ENCODE peak calls at places on chromosomes 6 and 20, in nine cellular contexts. R, W, S, E, Z, B, Y, U and F are unnamed samples.

GRCh38 chr6:87799651-87800050 is 97.6 kb upstream of the AKIRIN2 start:
- DNase-seq in U (no peak), W (no peak), R (no peak), B (no peak), Z (no peak), S (no peak), Y (no peak), E (no peak), F (no peak)

GRCh38 chr6:112061605-112062004 is 7.7 kb downstream of the CCN6 start:
- DNase-seq in W (no peak), S (no peak), Y (no peak), Z (no peak), U (no peak), B (no peak), R (no peak), E (no peak), F (no peak)

GRCh38 chr20:38673731-38674177 is 50.5 kb upstream of the SLC32A1 start:
- DNase-seq in B (no peak), U (no peak), S (no peak), Y (peak; percentile 61), W (no peak), R (peak; percentile 39), E (no peak), Z (no peak), F (no peak)

GRCh38 chr6:137451926-137452325 is 42.3 kb downstream of the OLIG3 start:
- DNase-seq in S (no peak), Y (no peak), R (peak; percentile 26), U (no peak), B (no peak), W (no peak), Z (no peak), E (no peak), F (no peak)

GRCh38 chr20:4007383-4008025 is 7.9 kb downstream of the RNF24 start:
- DNase-seq in Y (no peak), B (no peak), W (no peak), R (no peak), Z (no peak), S (no peak), E (no peak), U (no peak), F (no peak)

GRCh38 chr20:1177680-1178079 is 7.1 kb downstream of the TMEM74B start:
- DNase-seq in Y (peak; percentile 44), S (peak; percentile 64), U (no peak), E (no peak), Z (no peak), W (no peak), B (peak; percentile 21), R (no peak), F (no peak)

GRCh38 chr20:23222531-23223200 is 127.9 kb upstream of the NXT1 start:
- DNase-seq in U (no peak), W (no peak), S (no peak), R (no peak), Z (no peak), E (no peak), B (no peak), Y (no peak), F (no peak)

GRCh38 chr20:62143118-62143975 is at the start of the genes PSMA7 and SS18L1:
- DNase-seq in Y (peak; percentile 97), E (peak; percentile 82), S (peak; percentile 84), Z (peak; percentile 89), B (peak; percentile 50), W (peak; percentile 78), U (peak; percentile 90), R (peak; percentile 81), F (no peak)

GRCh38 chr6:82589509-82590206 is 226.0 kb downstream of the TPBG start:
- DNase-seq in W (no peak), E (no peak), U (no peak), R (peak; percentile 3), Y (peak; percentile 20), Z (no peak), B (peak; percentile 70), S (peak; percentile 3), F (no peak)

GRCh38 chr6:29834564-29835436 is 7.2 kb downstream of the HLA-G start:
- DNase-seq in E (no peak), B (no peak), Y (peak; percentile 41), S (no peak), Z (peak; percentile 38), U (no peak), R (peak; percentile 8), W (no peak), F (no peak)

GRCh38 chr20:309841-310644 is 12.7 kb downstream of the ZCCHC3 start:
- DNase-seq in Y (peak; percentile 97), E (peak; percentile 85), W (no peak), B (no peak), U (peak; percentile 95), Z (peak; percentile 90), R (peak; percentile 99), S (peak; percentile 96), F (no peak)

GRCh38 chr20:48656661-48657211 is 171.1 kb downstream of the PREX1 start:
- DNase-seq in Z (peak; percentile 41), B (peak; percentile 10), U (no peak), E (no peak), W (no peak), R (no peak), Y (peak; percentile 55), S (peak; percentile 66), F (no peak)

GRCh38 chr6:141451508-141452353 is 681.0 kb upstream of the GJE1 start:
- DNase-seq in S (no peak), B (peak; percentile 3), E (no peak), Y (no peak), Z (no peak), R (peak; percentile 50), W (no peak), U (no peak), F (peak; percentile 43)

GRCh38 chr6:90458353-90459224 is 128.3 kb downstream of the MAP3K7 start:
- DNase-seq in B (no peak), R (no peak), E (no peak), U (no peak), S (no peak), W (no peak), Z (no peak), Y (no peak), F (no peak)

GRCh38 chr20:49914310-49915117 is 815 bp downstream of the SPATA2 start:
- DNase-seq in B (no peak), Z (no peak), U (no peak), W (no peak), E (no peak), Y (no peak), S (no peak), R (peak; percentile 29), F (no peak)

GRCh38 chr6:149716181-149716580 is 1.7 kb downstream of the LATS1 start:
- DNase-seq in Z (peak; percentile 7), U (no peak), R (no peak), S (no peak), B (no peak), W (no peak), Y (no peak), E (no peak), F (no peak)

GRCh38 chr6:43772571-43773049 is 2.6 kb downstream of the VEGFA start:
- DNase-seq in E (no peak), U (no peak), W (no peak), Y (peak; percentile 58), R (peak; percentile 31), Z (peak; percentile 51), S (peak; percentile 49), B (no peak), F (no peak)

GRCh38 chr6:180295-180694 is 112.0 kb upstream of the DUSP22 start:
- DNase-seq in R (no peak), B (no peak), E (no peak), W (no peak), U (no peak), S (no peak), Z (no peak), Y (no peak), F (no peak)
- TF ChIP-seq POLR2AphosphoS5 in R (no peak), B (no peak), E (no peak), W (no peak), U (no peak), S (no peak), Z (no peak), Y (no peak), F (no peak)

DNA sequence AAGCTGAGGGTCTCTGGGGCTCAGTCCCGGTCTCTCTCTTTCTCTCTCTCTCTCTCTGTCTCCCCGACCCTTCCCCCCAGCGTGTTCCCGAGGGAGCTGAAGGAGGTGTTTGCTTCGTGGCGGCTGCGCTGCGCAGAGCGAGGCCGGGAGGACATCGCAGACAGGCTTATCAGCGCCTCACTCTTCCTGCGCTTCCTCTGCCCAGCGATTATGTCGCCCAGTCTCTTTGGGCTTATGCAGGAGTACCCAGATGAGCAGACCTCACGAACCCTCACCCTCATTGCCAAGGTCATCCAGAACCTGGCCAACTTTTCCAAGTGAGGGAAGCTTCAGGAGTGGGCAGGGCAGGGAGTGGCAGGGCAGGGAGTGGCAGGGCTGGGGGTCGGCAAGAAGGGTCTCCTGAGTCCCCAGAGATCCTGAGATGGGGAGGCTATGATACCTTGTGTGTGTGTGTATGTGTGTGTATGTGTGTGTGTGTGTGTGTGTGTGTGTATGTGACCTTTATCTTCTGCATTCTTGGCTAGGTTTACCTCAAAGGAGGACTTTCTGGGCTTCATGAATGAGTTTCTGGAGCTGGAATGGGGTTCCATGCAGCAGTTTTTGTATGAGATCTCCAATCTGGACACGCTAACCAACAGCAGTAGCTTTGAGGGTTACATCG is 13.6 kb upstream of the ZBTB9 start:
- DNase-seq in S (no peak), E (no peak), Y (peak; percentile 12), U (no peak), W (no peak), B (no peak), Z (no peak), R (no peak), F (no peak)
- TF ChIP-seq POLR2AphosphoS5 in S (no peak), E (no peak), Y (no peak), U (no peak), W (no peak), B (no peak), Z (no peak), R (no peak), F (no peak)

DNA sequence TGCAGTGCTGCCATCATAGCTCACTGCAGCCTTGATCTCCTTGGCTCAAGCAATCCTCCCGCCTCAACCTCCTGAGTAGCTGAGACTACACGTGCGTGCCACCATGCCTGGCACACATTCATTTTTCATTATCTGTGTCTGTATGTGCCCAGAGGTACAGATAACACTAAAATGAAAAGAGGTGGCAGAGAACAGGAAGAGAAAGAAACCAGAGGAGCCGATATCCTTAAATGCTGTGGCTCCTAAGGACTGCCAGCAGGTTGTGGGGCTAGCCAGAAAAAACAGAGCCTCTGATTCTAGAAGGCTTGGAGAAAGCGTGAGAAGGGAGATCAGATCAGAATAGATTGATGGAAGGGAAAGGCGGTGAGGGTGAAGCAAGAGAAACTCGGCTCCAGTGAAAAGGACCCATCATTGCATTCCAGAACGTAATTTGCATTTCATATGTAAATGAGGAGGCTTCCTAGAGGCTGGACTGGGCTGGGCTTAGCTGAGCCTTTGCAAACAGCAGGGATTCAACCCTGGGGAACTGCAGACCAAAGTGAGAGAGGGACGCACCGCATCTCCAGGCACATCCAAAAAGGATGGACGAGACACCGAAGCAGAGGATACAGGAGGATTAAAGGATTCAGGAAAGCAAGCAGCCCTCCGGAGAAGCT is 64.2 kb downstream of the GCNT2 start:
- DNase-seq in E (no peak), Y (no peak), S (no peak), B (no peak), W (no peak), Z (peak; percentile 41), U (no peak), R (no peak), F (no peak)
- TF ChIP-seq POLR2AphosphoS5 in E (no peak), Y (no peak), S (no peak), B (no peak), W (no peak), Z (no peak), U (no peak), R (no peak), F (no peak)

GRCh38 chr20:63290136-63290676 is 2.8 kb upstream of the COL20A1 start:
- DNase-seq in Z (no peak), U (no peak), S (no peak), Y (no peak), W (no peak), B (no peak), R (no peak), E (no peak), F (no peak)
- TF ChIP-seq POLR2AphosphoS5 in Z (no peak), U (no peak), S (no peak), Y (no peak), W (no peak), B (no peak), R (peak; percentile 39), E (no peak), F (peak; percentile 43)